ENCODE peak calls at places on chromosome 22, in four cellular contexts. One of them, this sample, is unnamed.

GRCh38 chr22:26416670-26417270 is 12.3 kb upstream of the ASPHD2 start:
- DNase-seq in NCI-H460: no peak
- DNase-seq in activated T-helper 1 cell treated with anti-CD3 and anti-CD28 coated beads, Interleukin-2, amount 50 U/mL, for 16 hours: no peak
- DNase-seq in activated naive CD4-positive, alpha-beta T cell: no peak
- DNase-seq in this sample: peak

GRCh38 chr22:22384267-22384666 is 124.3 kb downstream of the ZNF280B start:
- DNase-seq in NCI-H460: no peak
- DNase-seq in activated T-helper 1 cell treated with anti-CD3 and anti-CD28 coated beads, Interleukin-2, amount 50 U/mL, for 16 hours: no peak
- DNase-seq in activated naive CD4-positive, alpha-beta T cell: no peak
- DNase-seq in this sample: no peak

GRCh38 chr22:17916226-17916889 is 108.0 kb downstream of the MICAL3 start:
- DNase-seq in NCI-H460: no peak
- DNase-seq in activated T-helper 1 cell treated with anti-CD3 and anti-CD28 coated beads, Interleukin-2, amount 50 U/mL, for 16 hours: no peak
- DNase-seq in activated naive CD4-positive, alpha-beta T cell: no peak
- DNase-seq in this sample: no peak

GRCh38 chr22:45597460-45598192 is 74.0 kb upstream of the ATXN10 start:
- DNase-seq in NCI-H460: no peak
- DNase-seq in activated T-helper 1 cell treated with anti-CD3 and anti-CD28 coated beads, Interleukin-2, amount 50 U/mL, for 16 hours: no peak
- DNase-seq in activated naive CD4-positive, alpha-beta T cell: no peak
- DNase-seq in this sample: no peak

GRCh38 chr22:50470491-50470890 is 4.3 kb downstream of the SBF1 start:
- DNase-seq in NCI-H460: no peak
- DNase-seq in activated T-helper 1 cell treated with anti-CD3 and anti-CD28 coated beads, Interleukin-2, amount 50 U/mL, for 16 hours: no peak
- DNase-seq in activated naive CD4-positive, alpha-beta T cell: no peak
- DNase-seq in this sample: no peak

GRCh38 chr22:29606320-29606719 is 2.9 kb downstream of the NF2 start:
- DNase-seq in NCI-H460: no peak
- DNase-seq in activated T-helper 1 cell treated with anti-CD3 and anti-CD28 coated beads, Interleukin-2, amount 50 U/mL, for 16 hours: no peak
- DNase-seq in activated naive CD4-positive, alpha-beta T cell: no peak
- DNase-seq in this sample: no peak

GRCh38 chr22:35051791-35052190 is 14.2 kb upstream of the ISX start:
- DNase-seq in NCI-H460: no peak
- DNase-seq in activated T-helper 1 cell treated with anti-CD3 and anti-CD28 coated beads, Interleukin-2, amount 50 U/mL, for 16 hours: no peak
- DNase-seq in activated naive CD4-positive, alpha-beta T cell: no peak
- DNase-seq in this sample: no peak

GRCh38 chr22:44309137-44309536 is 3.6 kb downstream of the SHISAL1 start:
- DNase-seq in NCI-H460: peak
- DNase-seq in activated T-helper 1 cell treated with anti-CD3 and anti-CD28 coated beads, Interleukin-2, amount 50 U/mL, for 16 hours: no peak
- DNase-seq in activated naive CD4-positive, alpha-beta T cell: no peak
- DNase-seq in this sample: peak

GRCh38 chr22:40922484-40923303 is 28.5 kb upstream of the RBX1 start:
- DNase-seq in NCI-H460: peak
- DNase-seq in activated T-helper 1 cell treated with anti-CD3 and anti-CD28 coated beads, Interleukin-2, amount 50 U/mL, for 16 hours: no peak
- DNase-seq in activated naive CD4-positive, alpha-beta T cell: no peak
- DNase-seq in this sample: peak

GRCh38 chr22:37681556-37682049 is 4.5 kb upstream of the NOL12 start:
- DNase-seq in NCI-H460: peak
- DNase-seq in activated T-helper 1 cell treated with anti-CD3 and anti-CD28 coated beads, Interleukin-2, amount 50 U/mL, for 16 hours: peak
- DNase-seq in activated naive CD4-positive, alpha-beta T cell: peak
- DNase-seq in this sample: peak

GRCh38 chr22:41197808-41198585 is 7.1 kb upstream of the L3MBTL2 start:
- DNase-seq in NCI-H460: no peak
- DNase-seq in activated T-helper 1 cell treated with anti-CD3 and anti-CD28 coated beads, Interleukin-2, amount 50 U/mL, for 16 hours: no peak
- DNase-seq in activated naive CD4-positive, alpha-beta T cell: peak
- DNase-seq in this sample: no peak

GRCh38 chr22:27231266-27231665 is 570.3 kb downstream of the MN1 start:
- DNase-seq in NCI-H460: no peak
- DNase-seq in activated T-helper 1 cell treated with anti-CD3 and anti-CD28 coated beads, Interleukin-2, amount 50 U/mL, for 16 hours: no peak
- DNase-seq in activated naive CD4-positive, alpha-beta T cell: no peak
- DNase-seq in this sample: no peak

GRCh38 chr22:48603621-48604320 is 1223.9 kb downstream of the BRD1 start:
- DNase-seq in NCI-H460: no peak
- DNase-seq in activated T-helper 1 cell treated with anti-CD3 and anti-CD28 coated beads, Interleukin-2, amount 50 U/mL, for 16 hours: no peak
- DNase-seq in activated naive CD4-positive, alpha-beta T cell: no peak
- DNase-seq in this sample: no peak

GRCh38 chr22:45262931-45263789 is 21.6 kb upstream of the UPK3A start:
- DNase-seq in NCI-H460: no peak
- DNase-seq in activated T-helper 1 cell treated with anti-CD3 and anti-CD28 coated beads, Interleukin-2, amount 50 U/mL, for 16 hours: no peak
- DNase-seq in activated naive CD4-positive, alpha-beta T cell: no peak
- DNase-seq in this sample: no peak